ENCODE peak calls at places on chromosomes 7 and 10, in five cellular contexts. One of them, this sample, is unnamed.

GRCh38 chr7:1364068-1364905 is 95.0 kb downstream of the MICALL2 start:
- DNase-seq in NCI-H1436: no peak
- DNase-seq in GM23248: no peak
- DNase-seq in NCI-H1105: no peak
- DNase-seq in GM10248: no peak
- DNase-seq in this sample: no peak

GRCh38 chr7:31805209-31805818 is 118.3 kb downstream of the PPP1R17 start:
- DNase-seq in NCI-H1436: no peak
- DNase-seq in GM23248: peak; percentile 8
- DNase-seq in NCI-H1105: no peak
- DNase-seq in GM10248: no peak
- DNase-seq in this sample: no peak

GRCh38 chr10:130740788-130741785 is 570.4 kb downstream of the TCERG1L start:
- DNase-seq in NCI-H1436: no peak
- DNase-seq in GM23248: no peak
- DNase-seq in NCI-H1105: no peak
- DNase-seq in GM10248: no peak
- DNase-seq in this sample: no peak

GRCh38 chr10:117152668-117153067 is 14.6 kb upstream of the VAX1 start:
- DNase-seq in NCI-H1436: no peak
- DNase-seq in GM23248: peak; percentile 30
- DNase-seq in NCI-H1105: no peak
- DNase-seq in GM10248: no peak
- DNase-seq in this sample: no peak

GRCh38 chr10:112382539-112383235 is 8.8 kb downstream of the ACSL5 start:
- DNase-seq in NCI-H1436: no peak
- DNase-seq in GM23248: no peak
- DNase-seq in NCI-H1105: no peak
- DNase-seq in GM10248: no peak
- DNase-seq in this sample: no peak

GRCh38 chr10:131310904-131311660 is 439 bp downstream of the TCERG1L start:
- DNase-seq in NCI-H1436: no peak
- DNase-seq in GM23248: peak; percentile 5
- DNase-seq in NCI-H1105: no peak
- DNase-seq in GM10248: no peak
- DNase-seq in this sample: no peak

GRCh38 chr7:103660455-103661371 is 214.7 kb upstream of the SLC26A5 start:
- DNase-seq in NCI-H1436: no peak
- DNase-seq in GM23248: peak; percentile 39
- DNase-seq in NCI-H1105: no peak
- DNase-seq in GM10248: no peak
- DNase-seq in this sample: no peak

GRCh38 chr10:14686356-14686755 is 88.3 kb downstream of the FAM107B start:
- DNase-seq in NCI-H1436: no peak
- DNase-seq in GM23248: no peak
- DNase-seq in NCI-H1105: no peak
- DNase-seq in GM10248: no peak
- DNase-seq in this sample: no peak

GRCh38 chr10:4475796-4476195 is 350.2 kb upstream of the AKR1E2 start:
- DNase-seq in NCI-H1436: no peak
- DNase-seq in GM23248: no peak
- DNase-seq in NCI-H1105: no peak
- DNase-seq in GM10248: no peak
- DNase-seq in this sample: no peak

GRCh38 chr7:74178632-74179031 is 4.5 kb downstream of the EIF4H start:
- DNase-seq in NCI-H1436: no peak
- DNase-seq in GM23248: peak; percentile 78
- DNase-seq in NCI-H1105: no peak
- DNase-seq in GM10248: no peak
- DNase-seq in this sample: no peak

GRCh38 chr10:27746364-27747095 is 911 bp upstream of the MKX start:
- DNase-seq in NCI-H1436: no peak
- DNase-seq in GM23248: peak; percentile 40
- DNase-seq in NCI-H1105: no peak
- DNase-seq in GM10248: no peak
- DNase-seq in this sample: no peak

GRCh38 chr10:61949687-61950086 is 48.2 kb downstream of the ARID5B start:
- DNase-seq in NCI-H1436: no peak
- DNase-seq in GM23248: no peak
- DNase-seq in NCI-H1105: no peak
- DNase-seq in GM10248: no peak
- DNase-seq in this sample: no peak

GRCh38 chr10:28367865-28368541 is 65.1 kb upstream of the MPP7 start:
- DNase-seq in NCI-H1436: no peak
- DNase-seq in GM23248: no peak
- DNase-seq in NCI-H1105: no peak
- DNase-seq in GM10248: peak; percentile 60
- DNase-seq in this sample: no peak

GRCh38 chr7:156533420-156533819 is 107.2 kb upstream of the RNF32 start:
- DNase-seq in NCI-H1436: no peak
- DNase-seq in GM23248: no peak
- DNase-seq in NCI-H1105: no peak
- DNase-seq in GM10248: no peak
- DNase-seq in this sample: no peak

GRCh38 chr7:67348171-67348570 is 351.5 kb downstream of the TYW1 start:
- DNase-seq in NCI-H1436: no peak
- DNase-seq in GM23248: no peak
- DNase-seq in NCI-H1105: no peak
- DNase-seq in GM10248: no peak
- DNase-seq in this sample: no peak

GRCh38 chr10:33136271-33136670 is 178.2 kb upstream of the ITGB1 start:
- DNase-seq in NCI-H1436: no peak
- DNase-seq in GM23248: peak; percentile 78
- DNase-seq in NCI-H1105: no peak
- DNase-seq in GM10248: no peak
- DNase-seq in this sample: no peak

GRCh38 chr10:91033536-91033935 is 112.6 kb upstream of the ANKRD1 start:
- DNase-seq in NCI-H1436: no peak
- DNase-seq in GM23248: no peak
- DNase-seq in NCI-H1105: no peak
- DNase-seq in GM10248: no peak
- DNase-seq in this sample: no peak

GRCh38 chr7:154178890-154179289 is 126.7 kb downstream of the DPP6 start:
- DNase-seq in NCI-H1436: no peak
- DNase-seq in GM23248: no peak
- DNase-seq in NCI-H1105: no peak
- DNase-seq in GM10248: no peak
- DNase-seq in this sample: no peak

GRCh38 chr7:82559203-82559805 is 115.7 kb upstream of the CACNA2D1 start:
- DNase-seq in NCI-H1436: peak; percentile 91
- DNase-seq in GM23248: no peak
- DNase-seq in NCI-H1105: peak; percentile 91
- DNase-seq in GM10248: no peak
- DNase-seq in this sample: peak; percentile 98

GRCh38 chr10:131858118-131858515 is 42.7 kb upstream of the PPP2R2D start:
- DNase-seq in NCI-H1436: no peak
- DNase-seq in GM23248: no peak
- DNase-seq in NCI-H1105: no peak
- DNase-seq in GM10248: no peak
- DNase-seq in this sample: no peak

GRCh38 chr7:85796956-85797355 is 610.1 kb upstream of the SEMA3D start:
- DNase-seq in NCI-H1436: no peak
- DNase-seq in GM23248: no peak
- DNase-seq in NCI-H1105: no peak
- DNase-seq in GM10248: no peak
- DNase-seq in this sample: no peak

GRCh38 chr10:32556996-32557395 is 111.1 kb downstream of the CCDC7 start:
- DNase-seq in NCI-H1436: no peak
- DNase-seq in GM23248: no peak
- DNase-seq in NCI-H1105: no peak
- DNase-seq in GM10248: no peak
- DNase-seq in this sample: no peak

GRCh38 chr10:114868801-114869200 is 47.2 kb downstream of the FHIP2A start:
- DNase-seq in NCI-H1436: no peak
- DNase-seq in GM23248: peak; percentile 70
- DNase-seq in NCI-H1105: no peak
- DNase-seq in GM10248: no peak
- DNase-seq in this sample: no peak

GRCh38 chr7:945556-946255 is 8.8 kb downstream of the ADAP1 start:
- DNase-seq in NCI-H1436: no peak
- DNase-seq in GM23248: no peak
- DNase-seq in NCI-H1105: no peak
- DNase-seq in GM10248: no peak
- DNase-seq in this sample: no peak

GRCh38 chr10:114605155-114605797 is 52.8 kb downstream of the ABLIM1 start:
- DNase-seq in NCI-H1436: no peak
- DNase-seq in GM23248: no peak
- DNase-seq in NCI-H1105: no peak
- DNase-seq in GM10248: no peak
- DNase-seq in this sample: no peak

GRCh38 chr10:11110499-11110898 is 92.8 kb downstream of the CELF2 start:
- DNase-seq in NCI-H1436: no peak
- DNase-seq in GM23248: no peak
- DNase-seq in NCI-H1105: no peak
- DNase-seq in GM10248: no peak
- DNase-seq in this sample: no peak

GRCh38 chr10:116809528-116810500 is 39.5 kb upstream of the ENO4 start:
- DNase-seq in NCI-H1436: peak; percentile 72
- DNase-seq in GM23248: peak; percentile 33
- DNase-seq in NCI-H1105: peak; percentile 62
- DNase-seq in GM10248: no peak
- DNase-seq in this sample: no peak

GRCh38 chr10:103839867-103840746 is 15.3 kb downstream of the SH3PXD2A start:
- DNase-seq in NCI-H1436: no peak
- DNase-seq in GM23248: no peak
- DNase-seq in NCI-H1105: no peak
- DNase-seq in GM10248: no peak
- DNase-seq in this sample: peak; percentile 25

GRCh38 chr7:25349283-25349682 is 121.0 kb upstream of the NPVF start:
- DNase-seq in NCI-H1436: no peak
- DNase-seq in GM23248: no peak
- DNase-seq in NCI-H1105: no peak
- DNase-seq in GM10248: no peak
- DNase-seq in this sample: no peak

GRCh38 chr10:31083765-31084184 is 52.1 kb upstream of the ZNF438 start:
- DNase-seq in NCI-H1436: peak; percentile 28
- DNase-seq in GM23248: peak; percentile 62
- DNase-seq in NCI-H1105: no peak
- DNase-seq in GM10248: peak; percentile 43
- DNase-seq in this sample: peak; percentile 30

This sample was measured in NCI-H1092.